ENCODE peak calls at places on chromosomes 3 and 15, in eight cellular contexts. One of them, this sample, is unnamed.
A peak's percentile ranks its signal among the peaks of the same experiment; 100 is the strongest.

GRCh38 chr15:70486451-70487379 is 276.6 kb downstream of the UACA start:
- DNase-seq in H1: no peak
- DNase-seq in H9: no peak
- DNase-seq in Caco-2: no peak
- DNase-seq in upper lobe of left lung: peak; percentile 73
- DNase-seq in MM.1S: no peak
- DNase-seq in psoas muscle: peak; percentile 70
- DNase-seq in tibial nerve: no peak
- DNase-seq in this sample: no peak

GRCh38 chr15:69939513-69940440 is 157.9 kb downstream of the TLE3 start:
- DNase-seq in H1: peak; percentile 31
- DNase-seq in H9: peak; percentile 83
- DNase-seq in Caco-2: no peak
- DNase-seq in upper lobe of left lung: no peak
- DNase-seq in MM.1S: peak; percentile 51
- DNase-seq in psoas muscle: no peak
- DNase-seq in tibial nerve: no peak
- DNase-seq in this sample: no peak

GRCh38 chr3:186821429-186822367 is 15.4 kb upstream of the RFC4 start:
- DNase-seq in H1: no peak
- DNase-seq in H9: no peak
- DNase-seq in Caco-2: peak; percentile 47
- DNase-seq in upper lobe of left lung: no peak
- DNase-seq in MM.1S: peak; percentile 83
- DNase-seq in psoas muscle: no peak
- DNase-seq in tibial nerve: no peak
- DNase-seq in this sample: no peak

GRCh38 chr3:14544282-14545250 is 4.4 kb upstream of the GRIP2 start:
- DNase-seq in H1: no peak
- DNase-seq in H9: no peak
- DNase-seq in Caco-2: no peak
- DNase-seq in upper lobe of left lung: no peak
- DNase-seq in MM.1S: no peak
- DNase-seq in psoas muscle: peak; percentile 40
- DNase-seq in tibial nerve: no peak
- DNase-seq in this sample: no peak

GRCh38 chr3:190225186-190225692 is 97.0 kb downstream of the CLDN1 start:
- DNase-seq in H1: no peak
- DNase-seq in H9: no peak
- DNase-seq in Caco-2: peak; percentile 41
- DNase-seq in upper lobe of left lung: no peak
- DNase-seq in MM.1S: peak; percentile 56
- DNase-seq in psoas muscle: no peak
- DNase-seq in tibial nerve: no peak
- DNase-seq in this sample: no peak

GRCh38 chr3:56879453-56880224 is 77.9 kb upstream of the ARHGEF3 start:
- DNase-seq in H1: no peak
- DNase-seq in H9: no peak
- DNase-seq in Caco-2: no peak
- DNase-seq in upper lobe of left lung: no peak
- DNase-seq in MM.1S: no peak
- DNase-seq in psoas muscle: no peak
- DNase-seq in tibial nerve: no peak
- DNase-seq in this sample: no peak

GRCh38 chr3:184308744-184309143 is 5.7 kb upstream of the EIF4G1 start:
- DNase-seq in H1: no peak
- DNase-seq in H9: no peak
- DNase-seq in Caco-2: no peak
- DNase-seq in upper lobe of left lung: no peak
- DNase-seq in MM.1S: no peak
- DNase-seq in psoas muscle: no peak
- DNase-seq in tibial nerve: no peak
- DNase-seq in this sample: no peak

GRCh38 chr3:100030346-100030745 is 84.0 kb downstream of the FILIP1L start:
- DNase-seq in H1: no peak
- DNase-seq in H9: no peak
- DNase-seq in Caco-2: no peak
- DNase-seq in upper lobe of left lung: no peak
- DNase-seq in MM.1S: no peak
- DNase-seq in psoas muscle: no peak
- DNase-seq in tibial nerve: no peak
- DNase-seq in this sample: no peak

GRCh38 chr15:34818531-34818930 is 23.2 kb upstream of the ACTC1 start:
- DNase-seq in H1: no peak
- DNase-seq in H9: no peak
- DNase-seq in Caco-2: no peak
- DNase-seq in upper lobe of left lung: no peak
- DNase-seq in MM.1S: no peak
- DNase-seq in psoas muscle: no peak
- DNase-seq in tibial nerve: no peak
- DNase-seq in this sample: no peak

GRCh38 chr3:38837358-38837757 is 21.3 kb upstream of the SCN10A start:
- DNase-seq in H1: no peak
- DNase-seq in H9: no peak
- DNase-seq in Caco-2: no peak
- DNase-seq in upper lobe of left lung: no peak
- DNase-seq in MM.1S: no peak
- DNase-seq in psoas muscle: no peak
- DNase-seq in tibial nerve: no peak
- DNase-seq in this sample: no peak

GRCh38 chr3:134769469-134769868 is 25.6 kb upstream of the EPHB1 start:
- DNase-seq in H1: no peak
- DNase-seq in H9: no peak
- DNase-seq in Caco-2: peak; percentile 43
- DNase-seq in upper lobe of left lung: no peak
- DNase-seq in MM.1S: no peak
- DNase-seq in psoas muscle: no peak
- DNase-seq in tibial nerve: no peak
- DNase-seq in this sample: no peak

GRCh38 chr3:100032262-100032661 is 82.0 kb downstream of the FILIP1L start:
- DNase-seq in H1: no peak
- DNase-seq in H9: no peak
- DNase-seq in Caco-2: no peak
- DNase-seq in upper lobe of left lung: no peak
- DNase-seq in MM.1S: no peak
- DNase-seq in psoas muscle: no peak
- DNase-seq in tibial nerve: no peak
- DNase-seq in this sample: no peak

GRCh38 chr3:171835116-171835515 is 8.0 kb upstream of the TMEM212 start:
- DNase-seq in H1: no peak
- DNase-seq in H9: no peak
- DNase-seq in Caco-2: no peak
- DNase-seq in upper lobe of left lung: no peak
- DNase-seq in MM.1S: no peak
- DNase-seq in psoas muscle: no peak
- DNase-seq in tibial nerve: no peak
- DNase-seq in this sample: no peak

GRCh38 chr3:10308678-10309077 is 12.2 kb downstream of the SEC13 start:
- DNase-seq in H1: no peak
- DNase-seq in H9: no peak
- DNase-seq in Caco-2: no peak
- DNase-seq in upper lobe of left lung: no peak
- DNase-seq in MM.1S: no peak
- DNase-seq in psoas muscle: no peak
- DNase-seq in tibial nerve: no peak
- DNase-seq in this sample: no peak

GRCh38 chr15:36691596-36691995 is 112.2 kb downstream of the CDIN1 start:
- DNase-seq in H1: no peak
- DNase-seq in H9: no peak
- DNase-seq in Caco-2: no peak
- DNase-seq in upper lobe of left lung: no peak
- DNase-seq in MM.1S: no peak
- DNase-seq in psoas muscle: no peak
- DNase-seq in tibial nerve: no peak
- DNase-seq in this sample: no peak

GRCh38 chr3:191363221-191363620 is 32.9 kb upstream of the UTS2B start:
- DNase-seq in H1: no peak
- DNase-seq in H9: no peak
- DNase-seq in Caco-2: no peak
- DNase-seq in upper lobe of left lung: no peak
- DNase-seq in MM.1S: no peak
- DNase-seq in psoas muscle: no peak
- DNase-seq in tibial nerve: no peak
- DNase-seq in this sample: peak; percentile 1

GRCh38 chr3:191360620-191361019 is 30.3 kb upstream of the UTS2B start:
- DNase-seq in H1: no peak
- DNase-seq in H9: no peak
- DNase-seq in Caco-2: peak; percentile 12
- DNase-seq in upper lobe of left lung: no peak
- DNase-seq in MM.1S: no peak
- DNase-seq in psoas muscle: no peak
- DNase-seq in tibial nerve: no peak
- DNase-seq in this sample: peak; percentile 1

GRCh38 chr3:191362036-191362435 is 31.7 kb upstream of the UTS2B start:
- DNase-seq in H1: no peak
- DNase-seq in H9: no peak
- DNase-seq in Caco-2: no peak
- DNase-seq in upper lobe of left lung: peak; percentile 70
- DNase-seq in MM.1S: no peak
- DNase-seq in psoas muscle: no peak
- DNase-seq in tibial nerve: no peak
- DNase-seq in this sample: peak; percentile 1

GRCh38 chr3:191362524-191363090 is 32.3 kb upstream of the UTS2B start:
- DNase-seq in H1: no peak
- DNase-seq in H9: no peak
- DNase-seq in Caco-2: no peak
- DNase-seq in upper lobe of left lung: no peak
- DNase-seq in MM.1S: no peak
- DNase-seq in psoas muscle: no peak
- DNase-seq in tibial nerve: no peak
- DNase-seq in this sample: no peak

GRCh38 chr3:191361456-191361855 is 31.1 kb upstream of the UTS2B start:
- DNase-seq in H1: no peak
- DNase-seq in H9: no peak
- DNase-seq in Caco-2: no peak
- DNase-seq in upper lobe of left lung: no peak
- DNase-seq in MM.1S: no peak
- DNase-seq in psoas muscle: no peak
- DNase-seq in tibial nerve: no peak
- DNase-seq in this sample: peak; percentile 36
- H3K4me1 ChIP-seq in H1: no peaks in the 10 kb centered on the region
- H3K4me1 ChIP-seq in H9: peaks cover 10% of the 10 kb centered on the region
- H3K4me1 ChIP-seq in Caco-2: peaks cover 18% of the 10 kb centered on the region
- H3K4me1 ChIP-seq in upper lobe of left lung: peaks cover 43% of the 10 kb centered on the region
- H3K4me1 ChIP-seq in MM.1S: no peaks in the 10 kb centered on the region
- H3K4me1 ChIP-seq in psoas muscle: peaks cover 13% of the 10 kb centered on the region
- H3K4me1 ChIP-seq in tibial nerve: no peaks in the 10 kb centered on the region
- H3K4me1 ChIP-seq in this sample: peaks cover 65% of the 10 kb centered on the region

DNA sequence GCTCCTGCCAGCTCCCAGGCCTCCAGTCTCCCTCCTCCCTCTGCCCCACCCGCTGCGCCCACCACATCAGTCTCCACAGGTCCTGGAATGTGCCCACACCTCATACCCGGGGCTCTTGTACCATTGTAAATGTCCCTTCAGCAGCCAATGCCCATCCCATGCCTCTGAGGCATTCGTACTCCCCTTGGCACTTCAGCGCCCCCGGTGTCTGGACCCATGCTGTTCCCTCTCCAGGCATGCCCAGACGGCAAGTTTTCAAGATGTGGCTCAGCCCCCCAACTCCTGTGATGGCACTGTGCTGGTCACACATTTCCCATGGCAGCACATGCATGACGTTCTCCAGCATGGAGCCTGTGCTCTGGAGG is 13.3 kb downstream of the PLXND1 start:
- DNase-seq in H1: no peak
- DNase-seq in H9: peak; percentile 56
- DNase-seq in Caco-2: no peak
- DNase-seq in upper lobe of left lung: no peak
- DNase-seq in MM.1S: no peak
- DNase-seq in psoas muscle: no peak
- DNase-seq in tibial nerve: no peak
- DNase-seq in this sample: no peak
- H3K4me1 ChIP-seq in H1: peaks cover 40% of the 10 kb centered on the region
- H3K4me1 ChIP-seq in H9: peaks cover 12% of the 10 kb centered on the region
- H3K4me1 ChIP-seq in Caco-2: peaks cover 7% of the 10 kb centered on the region
- H3K4me1 ChIP-seq in upper lobe of left lung: peaks cover 84% of the 10 kb centered on the region
- H3K4me1 ChIP-seq in MM.1S: no peaks in the 10 kb centered on the region
- H3K4me1 ChIP-seq in psoas muscle: peaks cover 42% of the 10 kb centered on the region
- H3K4me1 ChIP-seq in tibial nerve: peaks cover 93% of the 10 kb centered on the region
- H3K4me1 ChIP-seq in this sample: peaks cover 9% of the 10 kb centered on the region

DNA sequence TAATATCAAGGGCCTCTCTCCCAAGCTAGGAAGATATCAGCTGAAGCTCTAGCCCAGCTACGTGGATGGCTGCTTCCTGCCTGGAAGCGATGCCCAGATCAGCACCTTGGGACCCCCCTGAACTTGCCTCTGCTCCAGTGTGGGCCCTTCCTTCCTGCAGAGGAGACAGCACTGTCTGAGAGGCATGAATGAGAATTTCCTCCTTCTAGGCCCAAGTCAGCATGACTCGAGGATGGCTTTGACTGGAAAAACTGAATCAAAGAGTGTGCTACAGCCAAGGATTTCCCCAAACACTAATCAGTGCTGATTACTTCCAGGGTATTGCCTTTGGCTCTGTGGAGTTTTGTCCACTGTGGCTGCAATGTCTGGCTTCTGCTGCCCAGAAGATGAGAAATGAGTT is 36.4 kb downstream of the FLNB start:
- DNase-seq in H1: no peak
- DNase-seq in H9: no peak
- DNase-seq in Caco-2: no peak
- DNase-seq in upper lobe of left lung: no peak
- DNase-seq in MM.1S: no peak
- DNase-seq in psoas muscle: no peak
- DNase-seq in tibial nerve: no peak
- DNase-seq in this sample: no peak
- H3K4me1 ChIP-seq in H1: peaks cover 27% of the 10 kb centered on the region
- H3K4me1 ChIP-seq in H9: peaks cover 34% of the 10 kb centered on the region
- H3K4me1 ChIP-seq in Caco-2: peaks cover 76% of the 10 kb centered on the region
- H3K4me1 ChIP-seq in upper lobe of left lung: peaks cover 59% of the 10 kb centered on the region
- H3K4me1 ChIP-seq in MM.1S: peaks cover 19% of the 10 kb centered on the region
- H3K4me1 ChIP-seq in psoas muscle: peaks cover 6% of the 10 kb centered on the region
- H3K4me1 ChIP-seq in tibial nerve: peaks cover 58% of the 10 kb centered on the region
- H3K4me1 ChIP-seq in this sample: peaks cover 17% of the 10 kb centered on the region

DNA sequence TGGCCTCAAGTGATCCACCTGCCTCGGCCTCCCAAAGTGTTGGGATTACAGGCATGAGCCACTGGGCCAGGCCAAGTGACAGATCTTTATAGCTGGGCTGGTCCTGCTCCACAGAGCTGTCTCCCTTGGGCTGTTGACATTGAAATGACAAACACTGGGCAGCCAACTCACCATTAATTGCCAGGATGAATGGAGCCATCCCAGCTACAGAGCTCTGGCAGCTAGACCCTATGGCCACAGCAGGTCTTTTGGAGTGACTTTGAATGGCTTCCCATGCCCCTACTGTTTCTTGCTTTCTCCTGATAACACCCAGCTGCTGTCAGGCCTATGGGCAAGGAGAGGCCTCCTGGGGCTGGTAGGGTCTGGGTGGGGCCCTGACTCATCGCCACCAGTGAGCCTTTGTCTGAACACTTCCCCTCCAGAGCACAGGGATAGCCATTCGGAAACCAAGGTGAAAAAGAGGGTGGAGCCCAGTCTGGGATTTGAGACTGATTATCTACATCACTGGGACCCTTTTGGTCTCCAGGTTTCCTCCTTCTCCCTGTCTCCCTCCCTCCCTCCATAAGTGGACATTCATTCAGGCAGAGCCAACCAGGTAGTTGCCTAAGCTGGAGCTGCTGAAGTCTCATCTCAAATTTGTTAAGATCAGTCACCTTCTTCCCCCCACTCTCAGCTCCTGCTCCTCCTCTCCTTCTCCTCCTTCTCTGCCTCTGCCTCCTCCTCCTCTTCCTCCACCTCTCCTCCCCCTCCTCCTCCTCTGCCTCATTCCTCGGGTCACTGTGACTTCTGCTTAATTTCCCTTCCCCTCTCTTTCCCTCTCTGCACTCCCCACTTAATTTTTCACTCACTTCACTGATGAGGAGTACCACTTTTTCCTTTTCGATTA is 34.0 kb downstream of the BHLHE40 start:
- DNase-seq in H1: peak; percentile 15
- DNase-seq in H9: peak; percentile 60
- DNase-seq in Caco-2: no peak
- DNase-seq in upper lobe of left lung: peak; percentile 66
- DNase-seq in MM.1S: no peak
- DNase-seq in psoas muscle: no peak
- DNase-seq in tibial nerve: no peak
- DNase-seq in this sample: no peak
- H3K4me1 ChIP-seq in H1: no peaks in the 10 kb centered on the region
- H3K4me1 ChIP-seq in H9: no peaks in the 10 kb centered on the region
- H3K4me1 ChIP-seq in Caco-2: peaks cover 24% of the 10 kb centered on the region
- H3K4me1 ChIP-seq in upper lobe of left lung: peaks cover 28% of the 10 kb centered on the region
- H3K4me1 ChIP-seq in MM.1S: no peaks in the 10 kb centered on the region
- H3K4me1 ChIP-seq in psoas muscle: peaks cover 16% of the 10 kb centered on the region
- H3K4me1 ChIP-seq in tibial nerve: peaks cover 12% of the 10 kb centered on the region
- H3K4me1 ChIP-seq in this sample: no peaks in the 10 kb centered on the region

This sample was measured in HAP-1.